ENCODE peak calls at places on chromosomes 11 and 22, in six cellular contexts. Y is heart right ventricle, S is body of pancreas, J is kidney, H is DND-41, D is colonic mucosa. P is an unnamed sample. For H3K36me3, the result is how much of the 10 kb centered on the place peaks cover.

GRCh38 chr11:35623708-35624168 is 5.5 kb downstream of the FJX1 start:
- DNase-seq in J (no peak), S (no peak), H (no peak), D (no peak), Y (no peak), P (no peak)

GRCh38 chr11:88377661-88378060 is 40.1 kb upstream of the CTSC start:
- DNase-seq in H (no peak), J (no peak), Y (no peak), D (no peak), S (no peak), P (no peak)

GRCh38 chr22:24836282-24836681 is 30.3 kb downstream of the SGSM1 start:
- DNase-seq in D (no peak), Y (no peak), H (no peak), S (no peak), J (no peak), P (no peak)

GRCh38 chr22:23779731-23780130 is 7.0 kb upstream of the SMARCB1 start:
- DNase-seq in H (no peak), Y (no peak), S (no peak), D (no peak), J (no peak), P (no peak)

GRCh38 chr11:72609045-72609444 is 65.2 kb downstream of the PDE2A start:
- DNase-seq in D (no peak), H (peak), S (no peak), Y (no peak), J (no peak), P (no peak)

GRCh38 chr11:76322593-76323341 is 58.2 kb downstream of the THAP12 start:
- DNase-seq in D (no peak), S (no peak), J (peak), Y (no peak), H (no peak), P (no peak)

GRCh38 chr22:48568736-48569330 is 1258.8 kb downstream of the BRD1 start:
- DNase-seq in J (peak), D (no peak), S (no peak), H (no peak), Y (no peak), P (no peak)

GRCh38 chr11:133887692-133888332 is 42.5 kb upstream of the SPATA19 start:
- DNase-seq in S (no peak), Y (no peak), H (no peak), J (no peak), D (no peak), P (no peak)

GRCh38 chr11:96263361-96263763 is 79.6 kb downstream of the MAML2 start:
- DNase-seq in S (no peak), Y (no peak), D (no peak), H (no peak), J (no peak), P (no peak)

GRCh38 chr22:28146401-28147304 is 227.6 kb upstream of the PITPNB start:
- DNase-seq in H (no peak), D (no peak), J (no peak), Y (no peak), S (no peak), P (no peak)

GRCh38 chr11:45482331-45482730 is 183.1 kb downstream of the CHST1 start:
- DNase-seq in S (no peak), J (no peak), H (no peak), Y (no peak), D (no peak), P (peak)

GRCh38 chr11:59247535-59248227 is 35.0 kb upstream of the MPEG1 start:
- DNase-seq in S (no peak), J (no peak), H (no peak), Y (peak), D (no peak), P (no peak)

GRCh38 chr11:96335389-96335788 is 7.6 kb downstream of the MAML2 start:
- DNase-seq in Y (no peak), H (no peak), S (no peak), J (no peak), D (no peak), P (no peak)

GRCh38 chr11:71329165-71329510 is 76.8 kb upstream of the SHANK2 start:
- DNase-seq in Y (no peak), J (peak), D (no peak), S (no peak), H (no peak), P (no peak)

GRCh38 chr11:71326328-71326940 is 74.1 kb upstream of the SHANK2 start:
- DNase-seq in J (peak), Y (no peak), D (no peak), S (no peak), H (no peak), P (peak)

GRCh38 chr11:71325418-71326327 is 73.3 kb upstream of the SHANK2 start:
- DNase-seq in D (no peak), J (peak), H (no peak), S (no peak), Y (no peak), P (peak)

GRCh38 chr11:71329731-71330130 is 77.4 kb upstream of the SHANK2 start:
- DNase-seq in Y (no peak), J (peak), D (no peak), H (no peak), S (no peak), P (no peak)

DNA sequence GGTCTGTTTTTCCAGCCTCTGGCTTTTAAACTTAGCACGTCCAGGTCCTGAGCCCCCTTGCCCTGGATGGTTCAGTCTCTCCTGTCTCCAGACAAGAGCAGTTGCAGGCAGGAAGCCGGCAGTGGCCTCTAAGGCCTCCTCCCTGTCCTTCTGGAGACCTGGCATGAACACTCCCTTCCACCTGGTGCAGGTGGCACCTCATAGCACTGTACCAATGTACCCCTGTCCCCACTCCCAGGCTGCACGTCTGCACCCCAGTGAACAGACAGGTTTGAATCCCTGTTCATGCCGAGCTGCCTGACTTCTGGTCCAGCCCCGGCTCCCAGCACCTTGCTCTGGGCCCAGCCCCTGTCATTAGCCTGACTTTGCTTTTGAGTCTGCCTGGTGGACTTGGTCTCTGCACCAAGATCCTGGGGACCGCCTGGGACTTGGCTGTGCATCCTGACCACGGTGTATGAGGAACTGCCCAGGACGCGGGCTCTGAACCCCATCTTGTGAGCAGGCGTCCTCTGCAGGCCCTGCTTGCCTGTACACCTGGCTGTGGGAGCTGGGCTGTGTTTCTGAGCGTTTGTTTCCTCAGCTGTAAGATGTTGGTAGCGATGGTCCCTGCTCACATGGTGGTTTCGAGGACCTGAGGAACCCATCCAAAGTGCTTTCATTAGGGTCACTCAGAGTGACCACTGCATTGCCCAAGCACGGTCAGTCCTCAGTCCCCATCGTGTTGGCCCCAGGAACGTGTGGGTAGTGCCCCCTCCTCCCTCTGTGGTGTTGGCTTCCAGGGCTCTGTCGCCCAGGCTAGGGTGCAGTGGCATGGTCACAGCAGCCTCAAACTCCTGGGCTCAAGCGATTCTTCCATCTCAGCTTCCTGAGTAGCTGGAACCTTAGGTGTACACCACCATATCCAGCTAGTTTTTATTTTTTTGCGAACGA is 75.0 kb upstream of the SHANK2 start:
- DNase-seq in Y (no peak), S (no peak), H (no peak), D (no peak), J (no peak), P (no peak)
- TF ChIP-seq CTCF in Y (no peak), S (no peak), H (no peak), D (no peak), J (no peak), P (no peak)

GRCh38 chr22:35292786-35293185 is 6.9 kb upstream of the TOM1 start:
- DNase-seq in D (no peak), J (no peak), S (no peak), H (no peak), Y (no peak), P (no peak)

DNA sequence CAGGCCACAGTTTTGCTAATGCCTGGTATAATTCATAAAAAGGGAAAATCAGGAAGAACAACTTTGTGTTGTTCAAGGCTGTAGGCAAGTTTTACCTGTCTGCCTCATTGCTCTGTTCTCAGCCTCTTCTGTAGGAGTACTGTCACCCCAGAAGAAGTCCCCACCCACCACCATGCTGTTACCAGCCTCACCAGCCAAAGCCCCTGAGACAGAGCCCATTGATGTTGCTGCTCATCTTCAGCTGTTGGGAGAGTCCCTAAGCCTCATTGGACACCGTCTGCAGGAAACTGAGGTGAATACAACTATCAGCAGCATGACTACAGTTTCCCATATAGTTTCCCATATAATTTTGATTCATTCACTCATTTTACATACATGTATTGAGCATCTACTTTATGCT is 11.6 kb upstream of the TOM1 start:
- DNase-seq in Y (no peak), J (no peak), D (no peak), S (no peak), H (no peak), P (no peak)
- H3K36me3 ChIP-seq in Y (half or more), J (under half), D (under half), S (under half), H (half or more), P (under half)

GRCh38 chr22:50627452-50627913 is 469 bp downstream of the ARSA start:
- DNase-seq in D (peak), S (no peak), J (no peak), H (peak), Y (no peak), P (no peak)

GRCh38 chr22:50625568-50626313 is 2.2 kb downstream of the ARSA start:
- DNase-seq in J (peak), H (no peak), D (no peak), S (no peak), Y (no peak), P (no peak)

GRCh38 chr22:50625131-50625567 is 2.8 kb downstream of the ARSA start:
- DNase-seq in Y (no peak), J (peak), S (no peak), D (no peak), H (no peak), P (peak)

GRCh38 chr22:50626856-50627451 is 998 bp downstream of the ARSA start:
- DNase-seq in S (no peak), H (no peak), Y (no peak), J (peak), D (peak), P (no peak)

GRCh38 chr22:50626314-50626855 is 1.6 kb downstream of the ARSA start:
- DNase-seq in H (no peak), J (peak), D (no peak), S (no peak), Y (no peak), P (no peak)
- TF ChIP-seq CTCF in H (peak), J (no peak), D (no peak), S (no peak), Y (no peak), P (no peak)

GRCh38 chr22:41099036-41099435 is 6.6 kb downstream of the EP300 start:
- DNase-seq in S (no peak), Y (no peak), H (no peak), J (no peak), D (no peak), P (no peak)
- H3K36me3 ChIP-seq in S (under half), Y (under half), H (half or more), J (under half), D (under half), P (under half)

DNA sequence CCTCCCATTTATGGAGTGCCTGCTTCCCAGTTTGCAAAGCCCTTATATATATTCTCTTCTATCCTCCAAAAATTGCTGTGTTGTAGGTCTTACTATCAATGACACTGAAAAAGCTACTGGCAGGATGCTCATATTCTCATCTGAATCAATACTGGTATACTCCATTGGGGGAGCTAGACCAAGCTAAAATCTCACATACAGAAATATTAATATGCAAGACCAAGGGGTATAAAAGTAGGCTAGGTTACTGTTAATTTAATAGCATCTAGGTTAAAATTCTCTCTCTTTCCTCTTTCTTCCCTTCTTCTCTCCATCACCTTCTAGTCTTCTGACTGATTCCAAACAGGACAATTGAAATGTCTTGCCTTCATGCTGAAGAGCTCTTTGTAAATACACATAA is 17.1 kb upstream of the BDNF start:
- DNase-seq in S (no peak), J (no peak), D (no peak), Y (no peak), H (no peak), P (no peak)
- TF ChIP-seq CTCF in S (no peak), J (no peak), D (no peak), Y (peak), H (no peak), P (no peak)

GRCh38 chr11:29446132-29446531 is 570.7 kb downstream of the KCNA4 start:
- DNase-seq in J (peak), S (no peak), Y (no peak), H (no peak), D (no peak), P (no peak)
- H3K36me3 ChIP-seq in J (under half), S (under half), Y (under half), H (under half), D (under half), P (under half)

GRCh38 chr11:119484741-119485605 is 62.0 kb upstream of the THY1 start:
- DNase-seq in J (no peak), H (peak), D (no peak), Y (no peak), S (peak), P (peak)
- TF ChIP-seq CTCF in J (no peak), H (peak), D (no peak), Y (no peak), S (no peak), P (no peak)

GRCh38 chr11:43899094-43899493 is 18.5 kb downstream of the ALKBH3 start:
- DNase-seq in Y (no peak), H (no peak), S (no peak), D (no peak), J (peak), P (no peak)

GRCh38 chr11:43892851-43893250 is 12.2 kb downstream of the ALKBH3 start:
- DNase-seq in D (no peak), H (no peak), Y (no peak), J (no peak), S (no peak), P (no peak)

GRCh38 chr11:43894546-43894945 is 13.9 kb downstream of the ALKBH3 start:
- DNase-seq in S (no peak), J (no peak), D (no peak), Y (no peak), H (no peak), P (no peak)

GRCh38 chr11:43898574-43898973 is 17.9 kb downstream of the ALKBH3 start:
- DNase-seq in Y (no peak), J (no peak), D (no peak), S (no peak), H (no peak), P (no peak)

DNA sequence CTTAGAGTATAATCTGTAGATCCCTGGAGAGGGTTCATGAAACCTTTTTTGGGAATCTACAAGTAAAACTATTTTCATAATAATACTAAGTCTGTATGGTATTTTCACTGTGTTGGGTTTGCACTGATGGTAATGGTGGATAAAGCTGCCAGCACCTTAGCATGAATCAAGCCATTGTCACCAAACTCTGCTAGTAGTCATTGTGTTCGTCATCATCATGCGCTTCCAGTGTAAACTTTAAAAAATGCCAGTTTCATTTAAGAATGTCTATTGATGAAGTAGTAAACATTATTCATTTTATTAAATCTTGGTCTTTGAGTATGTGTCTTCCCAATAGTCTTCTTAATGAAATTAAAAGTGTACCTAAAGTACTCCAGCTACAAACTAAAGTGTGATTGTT is 15.0 kb downstream of the ALKBH3 start:
- DNase-seq in H (no peak), Y (no peak), J (no peak), S (no peak), D (no peak), P (no peak)
- H3K36me3 ChIP-seq in H (under half), Y (half or more), J (under half), S (under half), D (under half), P (under half)

DNA sequence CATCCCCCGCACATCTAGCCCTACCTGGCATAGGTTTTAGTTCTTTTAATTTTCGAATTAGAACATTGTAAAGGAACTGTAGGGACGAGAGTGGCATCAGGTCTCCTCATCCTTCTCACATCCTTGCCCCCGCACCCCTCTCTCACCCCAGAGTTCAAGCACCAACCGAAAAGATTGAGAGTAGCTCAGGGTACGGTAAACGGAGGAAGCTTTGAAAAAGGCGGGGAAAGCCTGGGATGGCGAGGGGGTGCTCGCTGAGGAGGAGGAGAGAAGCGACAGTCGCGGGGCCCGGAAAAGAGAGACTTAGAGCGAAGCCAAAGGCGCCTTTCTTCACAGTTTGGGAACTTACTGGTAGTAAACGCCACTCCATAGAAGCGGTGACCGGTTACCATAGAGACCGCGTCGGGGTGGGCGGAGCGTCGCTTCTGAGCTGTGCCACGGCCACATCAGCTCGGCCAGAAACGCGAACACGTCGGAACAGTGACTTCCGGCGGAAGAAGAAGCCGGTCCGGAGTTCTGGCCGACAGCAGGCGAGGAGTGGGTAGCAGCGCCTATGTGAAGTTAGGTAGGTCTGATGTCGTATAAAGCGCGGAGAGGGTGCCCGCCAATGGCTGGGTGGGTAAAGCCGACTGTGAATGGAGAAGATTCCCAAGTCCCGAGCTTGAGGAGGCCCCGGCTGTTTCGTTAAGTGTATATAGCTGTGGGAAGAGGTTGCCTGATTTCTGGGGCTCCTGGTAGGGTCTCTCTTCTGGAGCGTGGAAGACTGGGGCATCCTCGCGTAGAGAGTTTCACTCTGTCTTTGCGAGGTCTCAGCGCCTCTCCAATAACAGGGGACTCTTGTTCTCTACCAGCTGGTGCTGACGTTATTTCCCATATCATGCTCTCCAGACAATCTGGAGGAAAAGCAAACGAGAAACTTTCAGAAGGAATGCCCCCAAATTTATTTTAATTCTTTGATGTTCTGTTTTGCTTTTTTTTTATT is at the start of the genes DCDC1 and DNAJC24:
- DNase-seq in S (peak), D (peak), Y (peak), H (peak), J (peak), P (peak)
- TF ChIP-seq CTCF in S (no peak), D (no peak), Y (no peak), H (no peak), J (no peak), P (no peak)

P was measured in Peyer's patch.